ENCODE peak calls at places on chromosomes 5 and 9, in four cellular contexts. C is left lung, L is ovary, T is hepatocyte. P is an unnamed sample.

GRCh38 chr9:127876026-127876763 is 1.3 kb downstream of the AK1 start:
- DNase-seq in C (peak), L (peak), T (no peak), P (no peak)

GRCh38 chr5:5363045-5363444 is 59.4 kb upstream of the ICE1 start:
- DNase-seq in C (no peak), L (no peak), T (no peak), P (no peak)

GRCh38 chr5:1511651-1512540 is 11.9 kb downstream of the LPCAT1 start:
- DNase-seq in C (peak), L (peak), T (no peak), P (peak)

GRCh38 chr9:115035872-115036612 is 81.9 kb downstream of the TNC start:
- DNase-seq in C (no peak), L (no peak), T (peak), P (no peak)

GRCh38 chr5:160685695-160686094 is 166.3 kb downstream of the ATP10B start:
- DNase-seq in C (no peak), L (no peak), T (peak), P (no peak)

GRCh38 chr5:5711112-5711511 is 288.6 kb downstream of the ICE1 start:
- DNase-seq in C (no peak), L (no peak), T (no peak), P (no peak)

GRCh38 chr5:159531554-159532105 is 201.3 kb upstream of the IL12B start:
- DNase-seq in C (no peak), L (no peak), T (no peak), P (no peak)

GRCh38 chr9:110183208-110184145 is 24.5 kb downstream of the C9orf152 start:
- DNase-seq in C (peak), L (peak), T (peak), P (peak)

GRCh38 chr5:159915913-159916840 is at the start of gene ADRA1B:
- DNase-seq in C (peak), L (peak), T (peak), P (peak)

GRCh38 chr5:141507387-141508091 is 18.7 kb downstream of the PCDHGC5 start:
- DNase-seq in C (no peak), L (peak), T (peak), P (peak)

GRCh38 chr5:169765176-169765575 is 128.1 kb downstream of the DOCK2 start:
- DNase-seq in C (no peak), L (no peak), T (no peak), P (no peak)

GRCh38 chr5:159525117-159525516 is 194.8 kb upstream of the IL12B start:
- DNase-seq in C (no peak), L (no peak), T (no peak), P (no peak)

GRCh38 chr9:125401317-125401716 is 139.7 kb downstream of the GAPVD1 start:
- DNase-seq in C (no peak), L (no peak), T (no peak), P (no peak)

GRCh38 chr5:131965826-131966415 is 20.5 kb upstream of the MEIKIN start:
- DNase-seq in C (no peak), L (no peak), T (no peak), P (no peak)

GRCh38 chr9:33106827-33107621 is 30.6 kb upstream of the SMU1 start:
- DNase-seq in C (no peak), L (peak), T (peak), P (peak)

GRCh38 chr5:178417391-178417811 is 172.8 kb downstream of the COL23A1 start:
- DNase-seq in C (no peak), L (no peak), T (no peak), P (no peak)

GRCh38 chr5:161696992-161697391 is 11.5 kb downstream of the GABRA6 start:
- DNase-seq in C (no peak), L (no peak), T (no peak), P (no peak)

GRCh38 chr9:36815023-36815422 is 219.0 kb downstream of the PAX5 start:
- DNase-seq in C (no peak), L (no peak), T (no peak), P (no peak)

GRCh38 chr9:100290714-100291113 is 62.0 kb downstream of the TEX10 start:
- DNase-seq in C (no peak), L (no peak), T (no peak), P (no peak)

GRCh38 chr9:109118802-109119438 is 827 bp downstream of the TMEM245 start:
- DNase-seq in C (peak), L (no peak), T (peak), P (peak)

GRCh38 chr5:165035520-165035919 is 1530.1 kb downstream of the MAT2B start:
- DNase-seq in C (no peak), L (no peak), T (no peak), P (no peak)

GRCh38 chr5:134586866-134587524 is 45.6 kb downstream of the SAR1B start:
- DNase-seq in C (peak), L (peak), T (peak), P (peak)

GRCh38 chr9:69877852-69878507 is 57.4 kb downstream of the CFAP95 start:
- DNase-seq in C (no peak), L (no peak), T (peak), P (no peak)

GRCh38 chr5:82641362-82641988 is 363.3 kb upstream of the RPS23 start:
- DNase-seq in C (peak), L (peak), T (peak), P (peak)

GRCh38 chr9:129549139-129549538 is 71.8 kb downstream of the C9orf50 start:
- DNase-seq in C (no peak), L (no peak), T (no peak), P (peak)
- H3K27ac ChIP-seq in C (peak), L (peak), T (peak), P (peak)

GRCh38 chr5:10594591-10595210 is 30.8 kb downstream of the ANKRD33B start:
- DNase-seq in C (no peak), L (no peak), T (no peak), P (no peak)
- H3K27ac ChIP-seq in C (no peak), L (no peak), T (no peak), P (peak)

GRCh38 chr9:137256362-137256761 is 1.2 kb downstream of the NELFB start:
- DNase-seq in C (no peak), L (no peak), T (no peak), P (no peak)

GRCh38 chr9:137253717-137254623 is 1.2 kb upstream of the NELFB start:
- DNase-seq in C (no peak), L (no peak), T (no peak), P (no peak)

GRCh38 chr9:137254624-137255447 is at the start of gene NELFB:
- DNase-seq in C (peak), L (peak), T (peak), P (peak)

GRCh38 chr9:137256839-137257238 is 1.7 kb downstream of the NELFB start:
- DNase-seq in C (no peak), L (peak), T (no peak), P (no peak)

DNA sequence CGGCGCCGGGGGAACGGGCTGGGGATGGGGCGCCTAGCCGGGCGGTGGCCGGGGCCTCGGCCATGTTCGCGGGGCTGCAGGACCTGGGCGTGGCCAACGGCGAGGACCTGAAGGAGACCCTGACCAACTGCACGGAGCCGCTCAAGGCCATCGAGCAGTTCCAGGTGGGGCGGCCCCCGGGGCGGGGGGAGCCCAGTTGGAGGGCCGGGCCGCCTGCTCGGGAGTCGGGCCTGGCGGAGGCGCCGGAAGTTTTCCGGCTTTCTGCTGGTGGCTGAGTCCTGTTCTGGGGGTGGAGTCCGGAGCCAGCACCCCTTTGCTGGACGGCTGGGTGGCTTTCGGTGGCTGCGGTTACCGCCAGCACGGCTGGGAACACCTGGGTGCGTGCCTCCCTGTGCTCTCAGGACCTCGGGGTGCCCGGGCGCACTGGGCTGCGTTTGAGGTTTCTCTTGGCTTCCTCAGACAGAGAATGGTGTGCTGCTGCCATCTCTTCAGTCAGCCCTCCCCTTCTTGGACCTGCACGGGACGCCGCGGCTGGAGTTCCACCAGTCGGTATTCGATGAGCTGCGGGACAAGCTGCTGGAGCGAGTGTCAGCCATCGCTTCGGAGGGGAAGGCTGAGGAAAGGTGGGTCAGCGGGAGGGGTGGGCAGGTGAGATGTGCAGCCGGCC is 454 bp downstream of the NELFB start:
- DNase-seq in C (no peak), L (no peak), T (peak), P (no peak)
- H3K27ac ChIP-seq in C (peak), L (peak), T (peak), P (peak)

GRCh38 chr9:84007662-84008061 is 27.1 kb downstream of the RMI1 start:
- DNase-seq in C (no peak), L (no peak), T (no peak), P (no peak)
- H3K27ac ChIP-seq in C (no peak), L (no peak), T (no peak), P (no peak)

GRCh38 chr5:149202910-149203451 is 61.7 kb downstream of the ABLIM3 start:
- DNase-seq in C (no peak), L (no peak), T (no peak), P (no peak)

GRCh38 chr5:149207821-149208220 is 63.8 kb upstream of the AFAP1L1 start:
- DNase-seq in C (no peak), L (no peak), T (no peak), P (no peak)

GRCh38 chr5:149206524-149207141 is 65.0 kb upstream of the AFAP1L1 start:
- DNase-seq in C (no peak), L (no peak), T (no peak), P (no peak)

GRCh38 chr5:149203896-149204544 is 62.7 kb downstream of the ABLIM3 start:
- DNase-seq in C (no peak), L (no peak), T (no peak), P (no peak)

DNA sequence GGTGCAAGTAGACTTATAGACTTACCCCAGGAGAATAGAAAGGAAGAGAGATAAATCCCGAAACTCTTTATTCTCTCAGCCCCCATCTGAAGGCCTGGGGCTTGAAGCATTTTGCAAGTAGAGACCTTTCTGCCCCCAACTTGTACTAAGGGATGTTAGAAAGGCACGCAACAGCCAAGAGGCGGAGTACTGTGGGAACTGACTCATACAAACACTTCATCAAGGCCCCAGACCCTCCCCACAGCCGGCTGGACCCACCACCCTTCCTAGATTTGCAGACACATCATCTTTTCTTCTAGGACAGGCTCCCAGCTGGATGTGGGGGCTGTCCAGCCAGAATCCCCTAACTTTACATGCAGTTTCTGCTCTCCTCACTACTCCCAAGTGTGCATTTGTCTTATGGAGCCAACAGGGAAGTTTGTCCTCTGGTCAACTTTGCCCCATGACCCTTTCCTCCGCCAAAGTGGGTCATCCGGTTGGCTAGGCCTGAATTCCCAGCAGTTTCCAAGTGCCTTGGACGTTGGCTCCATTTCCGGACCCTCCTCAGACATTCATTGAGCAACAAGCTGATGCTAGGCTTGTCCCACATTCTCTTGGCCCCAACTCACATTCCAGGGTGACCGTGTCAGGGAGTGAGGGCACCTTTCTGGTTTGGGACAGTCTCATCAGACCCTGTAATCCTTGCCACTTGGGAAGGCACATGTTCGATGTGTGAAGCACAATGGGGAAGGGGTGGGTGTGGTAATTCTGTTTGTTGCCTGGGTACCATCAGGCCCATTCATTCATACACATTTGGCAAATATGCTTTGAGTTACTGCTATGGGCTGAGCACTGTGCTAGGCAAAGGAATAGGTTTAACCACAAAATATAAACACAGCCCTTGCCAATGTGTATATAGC is 64.6 kb downstream of the ABLIM3 start:
- DNase-seq in C (peak), L (no peak), T (no peak), P (no peak)
- H3K27ac ChIP-seq in C (peak), L (no peak), T (no peak), P (no peak)

DNA sequence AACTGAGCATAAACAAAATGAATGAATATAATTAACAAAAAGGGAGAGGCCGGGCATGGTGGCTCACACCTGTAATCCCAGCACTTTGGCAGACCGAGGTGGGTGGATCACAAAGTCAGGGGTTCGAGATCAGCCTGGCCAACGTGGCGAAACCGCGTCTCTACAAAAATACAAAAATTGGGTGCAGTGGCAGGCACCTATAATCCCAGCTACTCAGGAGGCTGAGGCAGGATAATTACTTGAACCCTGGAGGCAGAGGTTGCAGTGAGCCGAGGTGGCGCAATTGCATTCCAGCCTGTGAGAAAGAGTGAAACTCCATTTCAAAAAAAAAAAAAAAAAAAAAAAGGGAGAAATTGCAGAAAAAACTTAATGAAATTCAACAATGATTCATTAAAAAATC is 839.3 kb upstream of the CTNND2 start:
- DNase-seq in C (no peak), L (no peak), T (no peak), P (no peak)
- H3K27ac ChIP-seq in C (no peak), L (no peak), T (no peak), P (no peak)